ENCODE peak calls at places on chromosomes 13 and 19, in five cellular contexts. One of them, this sample, is unnamed.

GRCh38 chr13:87280139-87280538 is 391.0 kb upstream of the SLITRK5 start:
- DNase-seq in H9: no peak
- DNase-seq in lung microvascular endothelial cell: no peak
- DNase-seq in AG08396: no peak
- DNase-seq in AG09309: no peak
- DNase-seq in this sample: no peak

GRCh38 chr19:46990998-46991676 is 28.5 kb upstream of the NPAS1 start:
- DNase-seq in H9: peak
- DNase-seq in lung microvascular endothelial cell: peak
- DNase-seq in AG08396: peak
- DNase-seq in AG09309: peak
- DNase-seq in this sample: peak

GRCh38 chr13:81048026-81048461 is 707.1 kb upstream of the SPRY2 start:
- DNase-seq in H9: no peak
- DNase-seq in lung microvascular endothelial cell: no peak
- DNase-seq in AG08396: no peak
- DNase-seq in AG09309: no peak
- DNase-seq in this sample: no peak

GRCh38 chr19:29672319-29672932 is 7.2 kb downstream of the PLEKHF1 start:
- DNase-seq in H9: no peak
- DNase-seq in lung microvascular endothelial cell: no peak
- DNase-seq in AG08396: peak
- DNase-seq in AG09309: no peak
- DNase-seq in this sample: no peak

GRCh38 chr13:28204690-28205443 is 66.5 kb downstream of the PAN3 start:
- DNase-seq in H9: no peak
- DNase-seq in lung microvascular endothelial cell: no peak
- DNase-seq in AG08396: no peak
- DNase-seq in AG09309: no peak
- DNase-seq in this sample: no peak

GRCh38 chr13:35346494-35346893 is 130.0 kb downstream of the MAB21L1 start:
- DNase-seq in H9: no peak
- DNase-seq in lung microvascular endothelial cell: no peak
- DNase-seq in AG08396: no peak
- DNase-seq in AG09309: no peak
- DNase-seq in this sample: no peak

GRCh38 chr13:66926200-66926850 is 303.8 kb downstream of the PCDH9 start:
- DNase-seq in H9: no peak
- DNase-seq in lung microvascular endothelial cell: no peak
- DNase-seq in AG08396: no peak
- DNase-seq in AG09309: no peak
- DNase-seq in this sample: no peak

GRCh38 chr13:96481482-96481881 is 391.6 kb downstream of the HS6ST3 start:
- DNase-seq in H9: no peak
- DNase-seq in lung microvascular endothelial cell: no peak
- DNase-seq in AG08396: no peak
- DNase-seq in AG09309: no peak
- DNase-seq in this sample: no peak

GRCh38 chr13:79589605-79590511 is 108.9 kb downstream of the NDFIP2 start:
- DNase-seq in H9: no peak
- DNase-seq in lung microvascular endothelial cell: no peak
- DNase-seq in AG08396: no peak
- DNase-seq in AG09309: no peak
- DNase-seq in this sample: no peak

GRCh38 chr19:49224856-49225255 is 67.3 kb downstream of the TRPM4 start:
- DNase-seq in H9: peak
- DNase-seq in lung microvascular endothelial cell: peak
- DNase-seq in AG08396: peak
- DNase-seq in AG09309: no peak
- DNase-seq in this sample: peak

GRCh38 chr19:41533691-41534090 is 42.3 kb upstream of the CEACAM21 start:
- DNase-seq in H9: no peak
- DNase-seq in lung microvascular endothelial cell: peak
- DNase-seq in AG08396: no peak
- DNase-seq in AG09309: no peak
- DNase-seq in this sample: no peak

GRCh38 chr13:48004201-48004600 is 3.1 kb upstream of the SUCLA2 start:
- DNase-seq in H9: peak
- DNase-seq in lung microvascular endothelial cell: no peak
- DNase-seq in AG08396: no peak
- DNase-seq in AG09309: no peak
- DNase-seq in this sample: no peak

GRCh38 chr13:99040536-99041141 is 62.8 kb upstream of the DOCK9 start:
- DNase-seq in H9: no peak
- DNase-seq in lung microvascular endothelial cell: no peak
- DNase-seq in AG08396: no peak
- DNase-seq in AG09309: no peak
- DNase-seq in this sample: no peak

GRCh38 chr19:40831502-40832430 is 18.5 kb downstream of the CYP2A6 start:
- DNase-seq in H9: no peak
- DNase-seq in lung microvascular endothelial cell: no peak
- DNase-seq in AG08396: peak
- DNase-seq in AG09309: peak
- DNase-seq in this sample: no peak

GRCh38 chr19:11881151-11881800 is 6.3 kb upstream of the ZNF69 start:
- DNase-seq in H9: peak
- DNase-seq in lung microvascular endothelial cell: peak
- DNase-seq in AG08396: peak
- DNase-seq in AG09309: no peak
- DNase-seq in this sample: peak

GRCh38 chr13:27044837-27045570 is 126.6 kb downstream of the USP12 start:
- DNase-seq in H9: no peak
- DNase-seq in lung microvascular endothelial cell: no peak
- DNase-seq in AG08396: no peak
- DNase-seq in AG09309: no peak
- DNase-seq in this sample: no peak

GRCh38 chr13:43799191-43799590 is 12.4 kb upstream of the ENOX1 start:
- DNase-seq in H9: no peak
- DNase-seq in lung microvascular endothelial cell: no peak
- DNase-seq in AG08396: no peak
- DNase-seq in AG09309: no peak
- DNase-seq in this sample: no peak

GRCh38 chr19:35718345-35719041 is 690 bp downstream of the KMT2B start:
- DNase-seq in H9: no peak
- DNase-seq in lung microvascular endothelial cell: peak
- DNase-seq in AG08396: peak
- DNase-seq in AG09309: no peak
- DNase-seq in this sample: no peak

GRCh38 chr19:12774588-12775555 is at the start of gene HOOK2:
- DNase-seq in H9: peak
- DNase-seq in lung microvascular endothelial cell: no peak
- DNase-seq in AG08396: no peak
- DNase-seq in AG09309: no peak
- DNase-seq in this sample: peak

GRCh38 chr19:35509018-35509652 is 4.3 kb downstream of the DMKN start:
- DNase-seq in H9: peak
- DNase-seq in lung microvascular endothelial cell: no peak
- DNase-seq in AG08396: no peak
- DNase-seq in AG09309: no peak
- DNase-seq in this sample: peak

GRCh38 chr19:4385291-4386037 is 14.9 kb downstream of the SH3GL1 start:
- DNase-seq in H9: no peak
- DNase-seq in lung microvascular endothelial cell: no peak
- DNase-seq in AG08396: no peak
- DNase-seq in AG09309: no peak
- DNase-seq in this sample: no peak

GRCh38 chr19:55134732-55135131 is 14.3 kb downstream of the TNNT1 start:
- DNase-seq in H9: no peak
- DNase-seq in lung microvascular endothelial cell: no peak
- DNase-seq in AG08396: no peak
- DNase-seq in AG09309: no peak
- DNase-seq in this sample: no peak

GRCh38 chr19:49676136-49676689 is 858 bp upstream of the PRMT1 start:
- DNase-seq in H9: peak
- DNase-seq in lung microvascular endothelial cell: peak
- DNase-seq in AG08396: peak
- DNase-seq in AG09309: peak
- DNase-seq in this sample: peak

GRCh38 chr19:4957981-4958380 is 10.9 kb upstream of the KDM4B start:
- DNase-seq in H9: no peak
- DNase-seq in lung microvascular endothelial cell: no peak
- DNase-seq in AG08396: no peak
- DNase-seq in AG09309: no peak
- DNase-seq in this sample: no peak

GRCh38 chr19:15247107-15248014 is 15.1 kb upstream of the EPHX3 start:
- DNase-seq in H9: no peak
- DNase-seq in lung microvascular endothelial cell: no peak
- DNase-seq in AG08396: no peak
- DNase-seq in AG09309: no peak
- DNase-seq in this sample: no peak

GRCh38 chr13:30711375-30711774 is 24.0 kb upstream of the ALOX5AP start:
- DNase-seq in H9: no peak
- DNase-seq in lung microvascular endothelial cell: peak
- DNase-seq in AG08396: no peak
- DNase-seq in AG09309: no peak
- DNase-seq in this sample: no peak

GRCh38 chr19:35205733-35206323 is 22.7 kb downstream of the FAM187B start:
- DNase-seq in H9: no peak
- DNase-seq in lung microvascular endothelial cell: no peak
- DNase-seq in AG08396: no peak
- DNase-seq in AG09309: no peak
- DNase-seq in this sample: no peak

GRCh38 chr13:66237411-66238062 is 992.6 kb downstream of the PCDH9 start:
- DNase-seq in H9: no peak
- DNase-seq in lung microvascular endothelial cell: no peak
- DNase-seq in AG08396: no peak
- DNase-seq in AG09309: no peak
- DNase-seq in this sample: no peak